ENCODE peak calls at places on chromosomes 5 and 9, in four cellular contexts. O is tibial artery; U is CD8-positive, alpha-beta T cell; V is left ventricle myocardium inferior. B is an unnamed sample.

GRCh38 chr5:138706655-138707480 is 46.4 kb upstream of the CTNNA1 start:
- DNase-seq in O (peak; percentile 54), U (no peak), V (no peak), B (no peak)

GRCh38 chr5:98397081-98397480 is 376.4 kb upstream of the RGMB start:
- DNase-seq in O (no peak), U (no peak), V (no peak), B (no peak)

GRCh38 chr5:59579101-59579885 is 314.2 kb downstream of the PDE4D start:
- DNase-seq in O (no peak), U (no peak), V (no peak), B (no peak)

GRCh38 chr5:149133795-149134777 is 7.2 kb upstream of the ABLIM3 start:
- DNase-seq in O (peak; percentile 59), U (no peak), V (peak; percentile 60), B (no peak)

GRCh38 chr5:149550608-149551226 is 522 bp downstream of the CSNK1A1 start:
- DNase-seq in O (no peak), U (no peak), V (peak; percentile 25), B (no peak)

GRCh38 chr5:157167219-157167621 is 1.2 kb upstream of the GARIN3 start:
- DNase-seq in O (no peak), U (no peak), V (no peak), B (no peak)

GRCh38 chr5:37111426-37112382 is 137.5 kb downstream of the CPLANE1 start:
- DNase-seq in O (no peak), U (no peak), V (no peak), B (no peak)

GRCh38 chr9:5825223-5825622 is 7.7 kb downstream of the ERMP1 start:
- DNase-seq in O (no peak), U (no peak), V (no peak), B (no peak)

GRCh38 chr9:136122425-136123383 is 4.0 kb upstream of the TMEM250 start:
- DNase-seq in O (peak; percentile 67), U (peak; percentile 88), V (peak; percentile 76), B (peak; percentile 46)

GRCh38 chr9:79701651-79702050 is 129.9 kb downstream of the TLE4 start:
- DNase-seq in O (peak; percentile 45), U (no peak), V (peak; percentile 20), B (no peak)

GRCh38 chr9:132472199-132472598 is 62.2 kb downstream of the CFAP77 start:
- DNase-seq in O (no peak), U (no peak), V (no peak), B (no peak)

GRCh38 chr5:176618783-176619182 is 8.8 kb upstream of the GPRIN1 start:
- DNase-seq in O (no peak), U (no peak), V (no peak), B (no peak)

GRCh38 chr9:126885089-126885753 is 24.8 kb downstream of the ZBTB34 start:
- DNase-seq in O (no peak), U (no peak), V (no peak), B (no peak)

GRCh38 chr9:137077010-137077747 is at the start of gene UAP1L1:
- DNase-seq in O (peak; percentile 87), U (peak; percentile 68), V (peak; percentile 85), B (peak; percentile 71)

GRCh38 chr9:126986506-126986951 is 71.9 kb downstream of the RALGPS1 start:
- DNase-seq in O (no peak), U (no peak), V (no peak), B (no peak)

GRCh38 chr9:76818271-76818670 is 54.0 kb downstream of the PCA3 start:
- DNase-seq in O (peak; percentile 87), U (no peak), V (peak; percentile 27), B (peak; percentile 43)

GRCh38 chr9:16846986-16847385 is 23.5 kb downstream of the BNC2 start:
- DNase-seq in O (no peak), U (no peak), V (no peak), B (no peak)

GRCh38 chr5:123203105-123203794 is 114.2 kb downstream of the PRDM6 start:
- DNase-seq in O (no peak), U (no peak), V (no peak), B (no peak)

GRCh38 chr9:128913995-128914772 is 6.6 kb upstream of the PHYHD1 start:
- DNase-seq in O (no peak), U (no peak), V (no peak), B (no peak)
- H3K27ac ChIP-seq in O (peak overlapping the region; percentile 91), U (no peak overlapping the region), V (peak overlapping the region; percentile 90), B (peak overlapping the region; percentile 28)

GRCh38 chr5:53478411-53479044 is 1.9 kb upstream of the FST start:
- DNase-seq in O (no peak), U (no peak), V (peak; percentile 22), B (no peak)
- H3K27ac ChIP-seq in O (no peak overlapping the region), U (no peak overlapping the region), V (peak overlapping the region; percentile 11), B (no peak overlapping the region)

GRCh38 chr9:37550781-37551180 is 25.4 kb downstream of the FBXO10 start:
- DNase-seq in O (no peak), U (no peak), V (no peak), B (no peak)

GRCh38 chr9:37551468-37551867 is 24.7 kb downstream of the FBXO10 start:
- DNase-seq in O (no peak), U (no peak), V (no peak), B (no peak)

GRCh38 chr9:37551888-37552287 is 24.3 kb downstream of the FBXO10 start:
- DNase-seq in O (no peak), U (no peak), V (no peak), B (no peak)

GRCh38 chr9:37547328-37547878 is 28.8 kb downstream of the FBXO10 start:
- DNase-seq in O (no peak), U (no peak), V (no peak), B (no peak)

DNA sequence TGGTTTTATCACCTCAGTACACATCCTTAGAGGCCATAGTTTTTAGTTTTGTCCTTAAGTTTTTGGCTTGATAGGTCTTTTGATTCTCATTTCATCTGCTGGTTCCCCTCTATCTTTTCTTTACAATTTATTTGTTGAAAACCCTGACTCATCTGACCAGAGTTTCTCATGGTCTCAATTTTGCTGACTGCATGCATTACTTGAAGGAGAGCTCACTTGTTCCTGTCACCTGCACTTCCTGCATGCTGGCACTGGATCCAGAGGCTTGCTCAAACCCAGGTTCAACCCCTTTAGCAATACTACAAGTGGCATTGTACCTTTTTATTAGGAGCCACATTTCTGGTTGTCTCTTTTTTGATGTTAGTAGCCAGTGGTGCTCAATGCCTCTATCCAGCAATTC is 26.7 kb downstream of the FBXO10 start:
- DNase-seq in O (no peak), U (no peak), V (no peak), B (no peak)
- H3K27ac ChIP-seq in O (no peak overlapping the region), U (no peak overlapping the region), V (no peak overlapping the region), B (no peak overlapping the region)

GRCh38 chr9:92077868-92078267 is 37.3 kb downstream of the SPTLC1 start:
- DNase-seq in O (no peak), U (no peak), V (no peak), B (no peak)
- H3K27ac ChIP-seq in O (no peak overlapping the region), U (no peak overlapping the region), V (no peak overlapping the region), B (no peak overlapping the region)

GRCh38 chr9:94925751-94926456 is 199.4 kb downstream of the AOPEP start:
- DNase-seq in O (no peak), U (no peak), V (no peak), B (no peak)
- H3K27ac ChIP-seq in O (peak overlapping the region; percentile 86), U (no peak overlapping the region), V (no peak overlapping the region), B (no peak overlapping the region)